ENCODE peak calls at places on chromosomes 2 and 18, in nine cellular contexts. K, C, I, X, J, Q, O, L and D are unnamed samples.

GRCh38 chr18:58392336-58393000 is 236.4 kb downstream of the ALPK2 start:
- DNase-seq in J (peak), L (no peak), I (no peak), Q (no peak), K (no peak), X (no peak), C (peak), O (no peak), D (peak)

GRCh38 chr2:216002274-216002673 is 11.1 kb downstream of the MREG start:
- DNase-seq in O (no peak), I (no peak), L (no peak), C (no peak), J (no peak), Q (no peak), K (no peak), X (no peak), D (no peak)

GRCh38 chr18:11759456-11759855 is 70.4 kb downstream of the GNAL start:
- DNase-seq in L (no peak), I (no peak), X (no peak), O (no peak), J (no peak), K (no peak), C (no peak), Q (no peak), D (no peak)

GRCh38 chr18:60549338-60549960 is 176.9 kb upstream of the MC4R start:
- DNase-seq in C (peak), O (peak), I (no peak), L (no peak), K (peak), J (peak), Q (no peak), X (peak), D (no peak)

GRCh38 chr2:62292190-62292589 is 96.3 kb downstream of the B3GNT2 start:
- DNase-seq in O (no peak), Q (no peak), J (peak), C (no peak), X (no peak), I (no peak), L (no peak), K (no peak), D (no peak)

GRCh38 chr2:161030260-161031063 is 129.8 kb upstream of the TANK start:
- DNase-seq in O (peak), K (no peak), L (no peak), X (no peak), I (no peak), J (no peak), Q (no peak), C (peak), D (no peak)

GRCh38 chr2:212940816-212941215 is 210.6 kb downstream of the IKZF2 start:
- DNase-seq in I (peak), L (no peak), Q (no peak), O (no peak), X (no peak), J (peak), C (peak), K (no peak), D (peak)

GRCh38 chr2:73176205-73176880 is 26.0 kb upstream of the NOTO start:
- DNase-seq in O (peak), J (no peak), I (peak), X (no peak), Q (no peak), K (no peak), C (peak), L (no peak), D (peak)

GRCh38 chr2:69081001-69081400 is 68.0 kb downstream of the ANTXR1 start:
- DNase-seq in O (no peak), L (no peak), Q (no peak), C (no peak), X (no peak), K (no peak), J (no peak), I (no peak), D (no peak)

GRCh38 chr2:160433466-160434172 is 60.0 kb downstream of the RBMS1 start:
- DNase-seq in Q (no peak), C (no peak), K (no peak), J (no peak), I (no peak), L (no peak), X (no peak), O (no peak), D (no peak)

GRCh38 chr2:216915548-216916128 is 55.8 kb upstream of the TNP1 start:
- DNase-seq in O (no peak), Q (no peak), J (no peak), L (no peak), I (no peak), X (no peak), C (no peak), K (no peak), D (peak)

GRCh38 chr2:8680931-8681760 is 710 bp upstream of the ID2 start:
- DNase-seq in K (peak), J (peak), X (no peak), O (peak), Q (peak), L (peak), C (peak), I (peak), D (no peak)

GRCh38 chr2:128421286-128421685 is 102.6 kb upstream of the HS6ST1 start:
- DNase-seq in O (no peak), I (peak), K (no peak), X (no peak), J (no peak), L (no peak), Q (peak), C (no peak), D (peak)

GRCh38 chr2:9235388-9236344 is 29.1 kb downstream of the ASAP2 start:
- DNase-seq in X (no peak), I (no peak), K (no peak), J (no peak), Q (peak), O (peak), C (no peak), L (no peak), D (no peak)

GRCh38 chr2:79005211-79005610 is 20.3 kb upstream of the REG3G start:
- DNase-seq in K (no peak), X (no peak), O (no peak), L (no peak), C (no peak), I (no peak), Q (no peak), J (no peak), D (peak)

GRCh38 chr2:57205241-57205640 is 841.4 kb upstream of the VRK2 start:
- DNase-seq in I (no peak), J (no peak), Q (no peak), L (no peak), O (no peak), K (no peak), X (no peak), C (no peak), D (no peak)

GRCh38 chr2:53777134-53777533 is 9.5 kb downstream of the CHAC2 start:
- DNase-seq in K (no peak), X (no peak), O (no peak), J (no peak), C (no peak), I (no peak), L (no peak), Q (no peak), D (no peak)

GRCh38 chr2:145066795-145067194 is 546.9 kb upstream of the ZEB2 start:
- DNase-seq in K (no peak), I (no peak), X (no peak), C (no peak), Q (no peak), O (no peak), J (peak), L (no peak), D (no peak)

GRCh38 chr2:200432296-200432695 is 77.6 kb downstream of the KCTD18 start:
- DNase-seq in I (no peak), C (no peak), X (no peak), L (no peak), O (peak), Q (no peak), K (no peak), J (no peak), D (no peak)

GRCh38 chr2:45992021-45992745 is 305.0 kb upstream of the EPAS1 start:
- DNase-seq in K (no peak), J (no peak), I (peak), Q (no peak), C (peak), O (peak), L (no peak), X (no peak), D (peak)

GRCh38 chr2:241010531-241011295 is 12.3 kb downstream of the SNED1 start:
- DNase-seq in I (no peak), J (no peak), Q (no peak), X (no peak), L (no peak), K (no peak), O (no peak), C (no peak), D (no peak)

GRCh38 chr2:235263205-235264120 is 230.4 kb upstream of the AGAP1 start:
- DNase-seq in O (peak), L (no peak), C (peak), Q (no peak), X (no peak), J (peak), K (no peak), I (peak), D (peak)

GRCh38 chr18:22398464-22398863 is 19.3 kb downstream of the CTAGE1 start:
- DNase-seq in C (no peak), O (no peak), L (no peak), X (no peak), I (no peak), K (no peak), J (no peak), Q (no peak), D (no peak)

GRCh38 chr2:10080536-10081304 is 509 bp upstream of the CYS1 start:
- DNase-seq in X (no peak), Q (no peak), L (no peak), K (peak), J (no peak), O (no peak), I (no peak), C (no peak), D (no peak)

GRCh38 chr2:201871471-201871870 is 65.1 kb downstream of the CDK15 start:
- DNase-seq in J (no peak), L (no peak), Q (no peak), X (no peak), I (no peak), O (no peak), K (no peak), C (no peak), D (no peak)

GRCh38 chr18:32773187-32773712 is 427 bp upstream of the KLHL14 start:
- DNase-seq in Q (no peak), C (no peak), K (peak), X (no peak), J (no peak), O (no peak), I (no peak), L (no peak), D (no peak)

GRCh38 chr2:31384771-31385276 is 29.7 kb downstream of the XDH start:
- DNase-seq in O (peak), X (no peak), L (no peak), K (no peak), I (no peak), J (no peak), Q (no peak), C (peak), D (no peak)